ENCODE peak calls at places on chromosomes 6 and 20, in nine cellular contexts. One of them, this sample, is unnamed.

GRCh38 chr6:102553214-102553613 is 1159.7 kb downstream of the GRIK2 start:
- DNase-seq in bronchial epithelial cell: peak
- DNase-seq in Jurkat, Clone E6-1: no peak
- DNase-seq in sigmoid colon: no peak
- DNase-seq in IMR-90: no peak
- DNase-seq in lower lobe of right lung: no peak
- DNase-seq in psoas muscle: no peak
- DNase-seq in endothelial cell of umbilical vein: no peak
- DNase-seq in fibroblast of lung: no peak
- DNase-seq in this sample: no peak

GRCh38 chr6:36381502-36382389 is 5.7 kb downstream of the ETV7 start:
- DNase-seq in bronchial epithelial cell: no peak
- DNase-seq in Jurkat, Clone E6-1: no peak
- DNase-seq in sigmoid colon: no peak
- DNase-seq in IMR-90: no peak
- DNase-seq in lower lobe of right lung: no peak
- DNase-seq in psoas muscle: no peak
- DNase-seq in endothelial cell of umbilical vein: no peak
- DNase-seq in fibroblast of lung: no peak
- DNase-seq in this sample: no peak

GRCh38 chr6:150567360-150567759 is 32.3 kb upstream of the PLEKHG1 start:
- DNase-seq in bronchial epithelial cell: no peak
- DNase-seq in Jurkat, Clone E6-1: no peak
- DNase-seq in sigmoid colon: no peak
- DNase-seq in IMR-90: no peak
- DNase-seq in lower lobe of right lung: no peak
- DNase-seq in psoas muscle: no peak
- DNase-seq in endothelial cell of umbilical vein: peak
- DNase-seq in fibroblast of lung: no peak
- DNase-seq in this sample: no peak

GRCh38 chr6:150672792-150673191 is 73.1 kb downstream of the PLEKHG1 start:
- DNase-seq in bronchial epithelial cell: no peak
- DNase-seq in Jurkat, Clone E6-1: no peak
- DNase-seq in sigmoid colon: no peak
- DNase-seq in IMR-90: no peak
- DNase-seq in lower lobe of right lung: no peak
- DNase-seq in psoas muscle: no peak
- DNase-seq in endothelial cell of umbilical vein: no peak
- DNase-seq in fibroblast of lung: no peak
- DNase-seq in this sample: no peak

GRCh38 chr20:16283978-16284377 is 289.3 kb downstream of the KIF16B start:
- DNase-seq in bronchial epithelial cell: no peak
- DNase-seq in Jurkat, Clone E6-1: no peak
- DNase-seq in sigmoid colon: no peak
- DNase-seq in IMR-90: no peak
- DNase-seq in lower lobe of right lung: no peak
- DNase-seq in psoas muscle: no peak
- DNase-seq in endothelial cell of umbilical vein: no peak
- DNase-seq in fibroblast of lung: no peak
- DNase-seq in this sample: no peak

GRCh38 chr20:53981752-53982437 is 88.5 kb downstream of the BCAS1 start:
- DNase-seq in bronchial epithelial cell: peak
- DNase-seq in Jurkat, Clone E6-1: no peak
- DNase-seq in sigmoid colon: no peak
- DNase-seq in IMR-90: no peak
- DNase-seq in lower lobe of right lung: no peak
- DNase-seq in psoas muscle: no peak
- DNase-seq in endothelial cell of umbilical vein: no peak
- DNase-seq in fibroblast of lung: no peak
- DNase-seq in this sample: no peak

GRCh38 chr6:97771356-97771755 is 488.3 kb upstream of the MMS22L start:
- DNase-seq in bronchial epithelial cell: no peak
- DNase-seq in Jurkat, Clone E6-1: no peak
- DNase-seq in sigmoid colon: no peak
- DNase-seq in IMR-90: no peak
- DNase-seq in lower lobe of right lung: no peak
- DNase-seq in psoas muscle: no peak
- DNase-seq in endothelial cell of umbilical vein: no peak
- DNase-seq in fibroblast of lung: no peak
- DNase-seq in this sample: no peak

GRCh38 chr6:124882580-124883393 is 79.5 kb upstream of the RNF217 start:
- DNase-seq in bronchial epithelial cell: peak
- DNase-seq in Jurkat, Clone E6-1: no peak
- DNase-seq in sigmoid colon: no peak
- DNase-seq in IMR-90: peak
- DNase-seq in lower lobe of right lung: no peak
- DNase-seq in psoas muscle: no peak
- DNase-seq in endothelial cell of umbilical vein: peak
- DNase-seq in fibroblast of lung: peak
- DNase-seq in this sample: peak

GRCh38 chr20:24485981-24486380 is 16.6 kb downstream of the SYNDIG1 start:
- DNase-seq in bronchial epithelial cell: no peak
- DNase-seq in Jurkat, Clone E6-1: no peak
- DNase-seq in sigmoid colon: peak
- DNase-seq in IMR-90: no peak
- DNase-seq in lower lobe of right lung: no peak
- DNase-seq in psoas muscle: no peak
- DNase-seq in endothelial cell of umbilical vein: no peak
- DNase-seq in fibroblast of lung: no peak
- DNase-seq in this sample: no peak

GRCh38 chr20:63315240-63315981 is 22.4 kb downstream of the COL20A1 start:
- DNase-seq in bronchial epithelial cell: no peak
- DNase-seq in Jurkat, Clone E6-1: no peak
- DNase-seq in sigmoid colon: no peak
- DNase-seq in IMR-90: no peak
- DNase-seq in lower lobe of right lung: peak
- DNase-seq in psoas muscle: peak
- DNase-seq in endothelial cell of umbilical vein: no peak
- DNase-seq in fibroblast of lung: no peak
- DNase-seq in this sample: no peak

GRCh38 chr6:16800942-16801341 is 39.7 kb upstream of the ATXN1 start:
- DNase-seq in bronchial epithelial cell: peak
- DNase-seq in Jurkat, Clone E6-1: no peak
- DNase-seq in sigmoid colon: no peak
- DNase-seq in IMR-90: peak
- DNase-seq in lower lobe of right lung: no peak
- DNase-seq in psoas muscle: no peak
- DNase-seq in endothelial cell of umbilical vein: no peak
- DNase-seq in fibroblast of lung: peak
- DNase-seq in this sample: no peak

GRCh38 chr6:13810688-13811446 is 3.5 kb downstream of the MCUR1 start:
- DNase-seq in bronchial epithelial cell: no peak
- DNase-seq in Jurkat, Clone E6-1: no peak
- DNase-seq in sigmoid colon: no peak
- DNase-seq in IMR-90: no peak
- DNase-seq in lower lobe of right lung: no peak
- DNase-seq in psoas muscle: no peak
- DNase-seq in endothelial cell of umbilical vein: no peak
- DNase-seq in fibroblast of lung: no peak
- DNase-seq in this sample: no peak

GRCh38 chr6:104705095-104705707 is 154.5 kb downstream of the HACE1 start:
- DNase-seq in bronchial epithelial cell: peak
- DNase-seq in Jurkat, Clone E6-1: peak
- DNase-seq in sigmoid colon: no peak
- DNase-seq in IMR-90: peak
- DNase-seq in lower lobe of right lung: no peak
- DNase-seq in psoas muscle: no peak
- DNase-seq in endothelial cell of umbilical vein: peak
- DNase-seq in fibroblast of lung: peak
- DNase-seq in this sample: peak

GRCh38 chr20:57065646-57066045 is 200.8 kb downstream of the BMP7 start:
- DNase-seq in bronchial epithelial cell: no peak
- DNase-seq in Jurkat, Clone E6-1: no peak
- DNase-seq in sigmoid colon: no peak
- DNase-seq in IMR-90: no peak
- DNase-seq in lower lobe of right lung: no peak
- DNase-seq in psoas muscle: no peak
- DNase-seq in endothelial cell of umbilical vein: no peak
- DNase-seq in fibroblast of lung: no peak
- DNase-seq in this sample: peak

GRCh38 chr20:63435552-63435951 is 36.9 kb downstream of the KCNQ2 start:
- DNase-seq in bronchial epithelial cell: no peak
- DNase-seq in Jurkat, Clone E6-1: no peak
- DNase-seq in sigmoid colon: no peak
- DNase-seq in IMR-90: peak
- DNase-seq in lower lobe of right lung: no peak
- DNase-seq in psoas muscle: no peak
- DNase-seq in endothelial cell of umbilical vein: no peak
- DNase-seq in fibroblast of lung: no peak
- DNase-seq in this sample: no peak

GRCh38 chr6:37283786-37284185 is 25.8 kb upstream of the TMEM217 start:
- DNase-seq in bronchial epithelial cell: no peak
- DNase-seq in Jurkat, Clone E6-1: no peak
- DNase-seq in sigmoid colon: peak
- DNase-seq in IMR-90: no peak
- DNase-seq in lower lobe of right lung: no peak
- DNase-seq in psoas muscle: peak
- DNase-seq in endothelial cell of umbilical vein: no peak
- DNase-seq in fibroblast of lung: no peak
- DNase-seq in this sample: no peak

GRCh38 chr6:47016236-47016635 is 25.9 kb downstream of the ADGRF1 start:
- DNase-seq in bronchial epithelial cell: no peak
- DNase-seq in Jurkat, Clone E6-1: no peak
- DNase-seq in sigmoid colon: no peak
- DNase-seq in IMR-90: no peak
- DNase-seq in lower lobe of right lung: no peak
- DNase-seq in psoas muscle: no peak
- DNase-seq in endothelial cell of umbilical vein: no peak
- DNase-seq in fibroblast of lung: peak
- DNase-seq in this sample: no peak

GRCh38 chr20:51481311-51481997 is 61.1 kb downstream of the NFATC2 start:
- DNase-seq in bronchial epithelial cell: peak
- DNase-seq in Jurkat, Clone E6-1: no peak
- DNase-seq in sigmoid colon: no peak
- DNase-seq in IMR-90: no peak
- DNase-seq in lower lobe of right lung: no peak
- DNase-seq in psoas muscle: no peak
- DNase-seq in endothelial cell of umbilical vein: no peak
- DNase-seq in fibroblast of lung: no peak
- DNase-seq in this sample: no peak

GRCh38 chr6:138034229-138034628 is 73.0 kb downstream of the PERP start:
- DNase-seq in bronchial epithelial cell: no peak
- DNase-seq in Jurkat, Clone E6-1: no peak
- DNase-seq in sigmoid colon: no peak
- DNase-seq in IMR-90: no peak
- DNase-seq in lower lobe of right lung: no peak
- DNase-seq in psoas muscle: no peak
- DNase-seq in endothelial cell of umbilical vein: no peak
- DNase-seq in fibroblast of lung: no peak
- DNase-seq in this sample: no peak

GRCh38 chr6:43739642-43740091 is 30.3 kb upstream of the VEGFA start:
- DNase-seq in bronchial epithelial cell: no peak
- DNase-seq in Jurkat, Clone E6-1: no peak
- DNase-seq in sigmoid colon: peak
- DNase-seq in IMR-90: no peak
- DNase-seq in lower lobe of right lung: no peak
- DNase-seq in psoas muscle: no peak
- DNase-seq in endothelial cell of umbilical vein: no peak
- DNase-seq in fibroblast of lung: no peak
- DNase-seq in this sample: no peak

GRCh38 chr20:31833130-31833930 is 12.1 kb downstream of the FOXS1 start:
- DNase-seq in bronchial epithelial cell: peak
- DNase-seq in Jurkat, Clone E6-1: no peak
- DNase-seq in sigmoid colon: no peak
- DNase-seq in IMR-90: peak
- DNase-seq in lower lobe of right lung: peak
- DNase-seq in psoas muscle: peak
- DNase-seq in endothelial cell of umbilical vein: peak
- DNase-seq in fibroblast of lung: peak
- DNase-seq in this sample: no peak

GRCh38 chr20:33829636-33830035 is 18.5 kb downstream of the CHMP4B start:
- DNase-seq in bronchial epithelial cell: no peak
- DNase-seq in Jurkat, Clone E6-1: no peak
- DNase-seq in sigmoid colon: no peak
- DNase-seq in IMR-90: no peak
- DNase-seq in lower lobe of right lung: no peak
- DNase-seq in psoas muscle: no peak
- DNase-seq in endothelial cell of umbilical vein: no peak
- DNase-seq in fibroblast of lung: no peak
- DNase-seq in this sample: no peak
- H3K4me3 ChIP-seq in bronchial epithelial cell: no peak
- H3K4me3 ChIP-seq in Jurkat, Clone E6-1: no peak
- H3K4me3 ChIP-seq in sigmoid colon: no peak
- H3K4me3 ChIP-seq in IMR-90: no peak
- H3K4me3 ChIP-seq in lower lobe of right lung: no peak
- H3K4me3 ChIP-seq in psoas muscle: no peak
- H3K4me3 ChIP-seq in endothelial cell of umbilical vein: no peak
- H3K4me3 ChIP-seq in fibroblast of lung: no peak
- H3K4me3 ChIP-seq in this sample: no peak

GRCh38 chr6:10713962-10714361 is 8.9 kb upstream of the TMEM14C start:
- DNase-seq in bronchial epithelial cell: no peak
- DNase-seq in Jurkat, Clone E6-1: no peak
- DNase-seq in sigmoid colon: no peak
- DNase-seq in IMR-90: no peak
- DNase-seq in lower lobe of right lung: no peak
- DNase-seq in psoas muscle: no peak
- DNase-seq in endothelial cell of umbilical vein: no peak
- DNase-seq in fibroblast of lung: no peak
- DNase-seq in this sample: no peak
- H3K4me3 ChIP-seq in bronchial epithelial cell: no peak
- H3K4me3 ChIP-seq in Jurkat, Clone E6-1: no peak
- H3K4me3 ChIP-seq in sigmoid colon: no peak
- H3K4me3 ChIP-seq in IMR-90: no peak
- H3K4me3 ChIP-seq in lower lobe of right lung: no peak
- H3K4me3 ChIP-seq in psoas muscle: no peak
- H3K4me3 ChIP-seq in endothelial cell of umbilical vein: no peak
- H3K4me3 ChIP-seq in fibroblast of lung: no peak
- H3K4me3 ChIP-seq in this sample: no peak

GRCh38 chr6:98836025-98836961 is 1.9 kb downstream of the POU3F2 start:
- DNase-seq in bronchial epithelial cell: no peak
- DNase-seq in Jurkat, Clone E6-1: no peak
- DNase-seq in sigmoid colon: no peak
- DNase-seq in IMR-90: no peak
- DNase-seq in lower lobe of right lung: no peak
- DNase-seq in psoas muscle: no peak
- DNase-seq in endothelial cell of umbilical vein: no peak
- DNase-seq in fibroblast of lung: no peak
- DNase-seq in this sample: no peak
- H3K4me3 ChIP-seq in bronchial epithelial cell: no peak
- H3K4me3 ChIP-seq in Jurkat, Clone E6-1: peak
- H3K4me3 ChIP-seq in sigmoid colon: no peak
- H3K4me3 ChIP-seq in IMR-90: no peak
- H3K4me3 ChIP-seq in lower lobe of right lung: peak
- H3K4me3 ChIP-seq in psoas muscle: peak
- H3K4me3 ChIP-seq in endothelial cell of umbilical vein: no peak
- H3K4me3 ChIP-seq in fibroblast of lung: no peak
- H3K4me3 ChIP-seq in this sample: peak

DNA sequence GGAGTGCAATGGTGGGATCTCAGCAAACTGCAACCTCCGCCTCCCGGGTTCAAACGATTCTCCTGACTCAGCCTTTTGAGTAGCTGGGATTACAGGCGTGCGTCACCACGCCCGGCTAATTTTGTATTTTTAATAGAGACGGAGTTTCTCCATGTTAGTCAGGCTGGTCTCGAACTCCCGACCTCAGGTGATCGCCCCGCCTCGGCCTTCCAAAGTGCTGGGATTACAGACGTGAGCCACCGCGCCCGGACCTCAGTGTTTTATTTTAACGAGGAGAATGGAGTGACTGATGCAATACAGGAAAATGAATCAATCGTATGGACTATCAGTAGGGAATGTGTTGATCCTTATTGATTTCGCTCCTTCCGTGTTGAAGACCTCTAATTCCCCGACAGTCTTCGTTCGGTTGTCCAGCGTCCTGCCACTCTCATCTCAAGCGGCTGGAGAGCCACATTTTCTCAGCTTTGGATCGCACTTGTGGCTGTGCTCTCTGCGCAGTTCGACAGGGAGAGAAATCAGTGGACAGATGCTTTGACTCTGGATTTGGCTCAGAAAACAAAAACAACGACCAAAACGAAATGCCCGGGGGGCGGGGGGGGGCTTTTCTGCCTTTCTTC is 166.2 kb downstream of the TRIM27 start:
- DNase-seq in bronchial epithelial cell: no peak
- DNase-seq in Jurkat, Clone E6-1: no peak
- DNase-seq in sigmoid colon: no peak
- DNase-seq in IMR-90: no peak
- DNase-seq in lower lobe of right lung: no peak
- DNase-seq in psoas muscle: no peak
- DNase-seq in endothelial cell of umbilical vein: no peak
- DNase-seq in fibroblast of lung: no peak
- DNase-seq in this sample: no peak
- H3K4me3 ChIP-seq in bronchial epithelial cell: peak
- H3K4me3 ChIP-seq in Jurkat, Clone E6-1: no peak
- H3K4me3 ChIP-seq in sigmoid colon: no peak
- H3K4me3 ChIP-seq in IMR-90: no peak
- H3K4me3 ChIP-seq in lower lobe of right lung: no peak
- H3K4me3 ChIP-seq in psoas muscle: no peak
- H3K4me3 ChIP-seq in endothelial cell of umbilical vein: no peak
- H3K4me3 ChIP-seq in fibroblast of lung: peak
- H3K4me3 ChIP-seq in this sample: peak

This sample was measured in astrocyte of the spinal cord.